ENCODE peak calls at places on chromosomes 2 and 18, in six cellular contexts. Y is IMR-90, E is fibroblast of lung, H is thoracic aorta, V is cardiac muscle cell, I is right lobe of liver. N is an unnamed sample. For H3K4me1 and H3K36me3, the result is how much of the 10 kb centered on the place peaks cover.

GRCh38 chr2:136129601-136130000 is 11.7 kb upstream of the CXCR4 start:
- DNase-seq in I (no peak), Y (no peak), H (no peak), E (no peak), V (no peak), N (no peak)

GRCh38 chr2:20704886-20705285 is 37.9 kb downstream of the GDF7 start:
- DNase-seq in Y (no peak), H (no peak), E (no peak), I (no peak), V (no peak), N (no peak)

GRCh38 chr2:24512836-24513235 is 21.8 kb downstream of the NCOA1 start:
- DNase-seq in E (peak), H (no peak), Y (no peak), V (no peak), I (no peak), N (no peak)

GRCh38 chr2:30232801-30233130 is 1.4 kb downstream of the LBH start:
- DNase-seq in E (no peak), H (no peak), V (no peak), Y (no peak), I (no peak), N (no peak)

GRCh38 chr2:55233658-55233940 is 1.1 kb downstream of the RPS27A start:
- DNase-seq in Y (no peak), I (no peak), V (no peak), E (no peak), H (no peak), N (no peak)

GRCh38 chr2:9990735-9991134 is 39.2 kb downstream of the GRHL1 start:
- DNase-seq in Y (no peak), H (no peak), E (no peak), I (no peak), V (no peak), N (no peak)

GRCh38 chr2:223835701-223836532 is 1.5 kb downstream of the AP1S3 start:
- DNase-seq in Y (no peak), V (no peak), H (no peak), E (peak), I (no peak), N (no peak)

GRCh38 chr2:226797289-226797988 is 2.2 kb downstream of the IRS1 start:
- DNase-seq in E (no peak), V (no peak), Y (peak), H (no peak), I (peak), N (peak)

GRCh38 chr2:71129891-71130324 is at the start of gene MCEE:
- DNase-seq in I (peak), H (peak), Y (peak), E (peak), V (peak), N (peak)

GRCh38 chr18:37107748-37108522 is 279.0 kb downstream of the KIAA1328 start:
- DNase-seq in V (no peak), E (no peak), H (no peak), I (no peak), Y (no peak), N (no peak)

GRCh38 chr2:145065278-145065677 is 545.4 kb upstream of the ZEB2 start:
- DNase-seq in I (no peak), H (no peak), V (no peak), E (no peak), Y (peak), N (no peak)

GRCh38 chr2:226127682-226128081 is 671.9 kb downstream of the IRS1 start:
- DNase-seq in H (no peak), I (no peak), V (no peak), Y (no peak), E (no peak), N (no peak)

GRCh38 chr18:2707559-2708168 is 52.1 kb downstream of the SMCHD1 start:
- DNase-seq in E (peak), Y (no peak), V (no peak), I (no peak), H (no peak), N (no peak)

GRCh38 chr2:106970471-106971261 is 84.7 kb upstream of the ST6GAL2 start:
- DNase-seq in Y (peak), H (no peak), E (peak), I (no peak), V (no peak), N (no peak)

GRCh38 chr2:1755436-1756191 is 11.3 kb upstream of the PXDN start:
- DNase-seq in I (no peak), V (no peak), H (no peak), Y (peak), E (peak), N (no peak)

GRCh38 chr2:118084483-118085089 is 3.7 kb upstream of the INSIG2 start:
- DNase-seq in H (no peak), V (no peak), Y (no peak), E (no peak), I (no peak), N (no peak)
- H3K4me1 ChIP-seq in H (under half), V (under half), Y (under half), E (under half), I (under half), N (under half)

GRCh38 chr18:12324991-12325725 is 17.1 kb downstream of the TUBB6 start:
- DNase-seq in E (no peak), H (no peak), V (no peak), I (no peak), Y (no peak), N (no peak)
- H3K36me3 ChIP-seq in E (under half), H (under half), V (half or more), I (under half), Y (half or more), N (under half)

GRCh38 chr2:86079981-86080911 is 25.4 kb downstream of the POLR1A start:
- DNase-seq in I (peak), Y (peak), V (peak), E (peak), H (peak), N (peak)

GRCh38 chr2:86081724-86082123 is 24.0 kb downstream of the POLR1A start:
- DNase-seq in V (no peak), Y (no peak), I (no peak), H (no peak), E (no peak), N (no peak)

GRCh38 chr2:86074811-86075210 is 30.9 kb downstream of the POLR1A start:
- DNase-seq in V (no peak), I (no peak), H (no peak), Y (no peak), E (no peak), N (no peak)

GRCh38 chr2:86082768-86083167 is 22.9 kb downstream of the POLR1A start:
- DNase-seq in Y (no peak), I (no peak), E (no peak), V (no peak), H (no peak), N (no peak)

DNA sequence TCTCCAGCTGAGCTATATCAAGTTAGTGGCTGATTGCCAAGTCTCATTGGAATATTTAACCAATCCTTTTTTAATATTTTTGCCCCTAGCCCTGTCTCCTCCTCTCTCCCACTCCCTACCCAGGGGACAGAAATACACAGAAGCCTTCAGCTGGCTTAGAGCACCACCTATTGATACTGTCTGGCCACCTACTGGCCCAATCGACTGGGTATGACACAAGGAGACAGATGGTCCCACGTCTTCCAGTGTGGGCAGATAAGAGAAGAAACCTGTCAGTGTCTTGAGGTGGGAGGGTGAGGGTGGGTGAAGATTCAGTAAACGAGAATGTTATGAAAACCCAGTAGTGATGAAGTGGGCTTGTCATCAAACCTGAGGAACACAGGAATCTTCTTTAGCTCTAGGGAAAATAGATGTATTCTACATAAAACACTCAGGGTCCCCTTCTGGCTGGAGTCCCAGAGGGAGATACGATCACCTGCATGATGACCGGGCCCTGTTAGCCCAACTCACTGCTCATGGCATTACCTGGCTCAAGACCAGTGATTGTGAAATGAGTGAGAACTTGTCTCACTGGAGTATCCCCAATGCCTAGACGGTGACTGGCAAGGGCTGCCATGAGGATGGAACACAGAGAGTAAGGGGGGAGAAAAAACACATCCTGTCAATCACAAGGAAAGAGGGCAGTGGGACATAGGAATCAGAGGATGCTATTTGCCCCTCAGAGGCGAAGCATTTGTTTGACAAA is 26.7 kb downstream of the POLR1A start:
- DNase-seq in E (peak), V (peak), H (no peak), Y (peak), I (no peak), N (peak)
- TF ChIP-seq CTCF in E (peak), V (peak), H (peak), Y (peak), I (peak), N (peak)

GRCh38 chr2:47056374-47056773 is 98.7 kb downstream of the STPG4 start:
- DNase-seq in V (no peak), Y (peak), I (no peak), H (no peak), E (peak), N (no peak)

GRCh38 chr2:47054867-47055266 is 100.2 kb downstream of the STPG4 start:
- DNase-seq in Y (no peak), I (no peak), H (no peak), E (no peak), V (no peak), N (no peak)

GRCh38 chr2:47057732-47058012 is 97.4 kb downstream of the STPG4 start:
- DNase-seq in E (no peak), H (no peak), V (no peak), I (no peak), Y (no peak), N (no peak)

GRCh38 chr2:47058061-47058931 is 96.8 kb downstream of the STPG4 start:
- DNase-seq in Y (peak), I (no peak), H (no peak), V (no peak), E (no peak), N (no peak)

GRCh38 chr2:47056875-47057731 is 98.0 kb downstream of the STPG4 start:
- DNase-seq in Y (no peak), H (no peak), I (no peak), V (no peak), E (no peak), N (no peak)
- H3K4me1 ChIP-seq in Y (under half), H (under half), I (under half), V (under half), E (under half), N (under half)

DNA sequence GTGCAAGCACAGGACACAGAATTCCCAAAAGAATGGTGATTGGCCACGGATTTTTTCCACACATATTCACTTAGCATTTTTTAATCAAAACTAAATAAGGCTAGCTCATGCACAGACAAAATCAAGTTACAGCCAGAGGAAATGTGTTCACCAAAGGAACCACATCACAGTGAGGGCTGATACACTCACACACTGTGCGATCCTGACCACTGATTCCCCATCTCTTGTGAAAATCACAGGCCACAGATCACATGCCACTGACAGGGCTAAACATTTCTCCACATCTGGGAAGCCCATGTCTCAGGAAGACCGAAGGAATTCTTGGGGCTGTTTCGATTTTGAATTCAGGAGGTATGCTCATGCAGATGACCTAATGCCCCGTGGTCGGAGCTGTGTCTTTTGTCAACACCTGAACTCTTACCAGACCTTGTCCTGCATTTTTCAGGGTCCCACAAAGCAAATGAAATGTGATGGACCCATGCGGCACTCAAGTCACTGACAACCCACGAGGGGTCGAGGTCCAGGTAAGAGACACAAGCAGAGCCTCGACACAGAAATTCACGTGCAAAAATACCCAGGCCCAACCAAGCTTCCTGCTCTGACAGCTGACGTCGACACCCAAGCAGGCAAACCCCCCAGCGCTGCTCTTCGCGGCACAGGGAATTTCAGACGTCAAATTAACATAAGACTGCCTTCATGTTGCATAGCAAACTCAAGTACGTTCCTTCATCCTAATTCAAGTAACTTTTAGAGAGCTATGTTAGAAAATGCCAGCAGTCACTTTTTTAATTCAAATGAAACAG is 69.5 kb downstream of the ZNF516 start:
- DNase-seq in V (no peak), H (no peak), I (no peak), Y (peak), E (peak), N (no peak)
- H3K36me3 ChIP-seq in V (under half), H (under half), I (under half), Y (under half), E (under half), N (under half)

DNA sequence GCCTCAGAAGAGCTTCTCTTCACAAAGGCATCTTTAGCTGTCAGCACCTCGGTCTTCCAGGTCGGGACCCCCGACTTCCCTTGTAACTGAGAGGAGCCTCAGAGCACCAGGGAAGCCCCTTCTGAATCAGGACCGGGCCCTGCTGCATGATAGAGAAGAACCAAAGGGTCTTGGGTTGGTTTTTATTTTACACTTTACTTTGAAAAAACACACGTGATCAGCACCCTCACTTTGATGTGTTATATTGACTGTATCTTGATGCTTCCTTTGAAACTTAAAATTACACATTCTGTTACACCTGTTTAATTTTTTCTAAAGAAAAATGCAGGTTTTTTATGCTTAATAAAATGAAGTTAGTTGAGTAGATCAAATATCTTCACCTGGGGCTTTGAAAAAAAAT is 202.3 kb downstream of the FAM210A start:
- DNase-seq in E (no peak), V (no peak), H (no peak), Y (no peak), I (no peak), N (no peak)
- TF ChIP-seq CTCF in E (no peak), V (no peak), H (no peak), Y (no peak), I (no peak), N (no peak)

GRCh38 chr2:45834858-45835257 is 183.4 kb downstream of the PRKCE start:
- DNase-seq in Y (no peak), V (no peak), I (no peak), E (no peak), H (no peak), N (no peak)
- H3K4me1 ChIP-seq in Y (under half), V (under half), I (under half), E (under half), H (under half), N (under half)

N was measured in prostate gland.